ENCODE peak calls at places on chromosome 11, in seven cellular contexts. Q is K562, C is transverse colon, O is GM23338, W is spleen, F is HCT116, N is sigmoid colon. Z is an unnamed sample. For H3K36me3, the result is how much of the 10 kb centered on the place peaks cover.

GRCh38 chr11:2107941-2108630 is 31.1 kb downstream of the IGF2 start:
- DNase-seq in Q (no peak), C (no peak), O (no peak), W (peak), F (no peak), N (no peak), Z (no peak)

GRCh38 chr11:64010783-64011182 is 24.5 kb downstream of the OTUB1 start:
- DNase-seq in Q (no peak), C (no peak), O (no peak), W (no peak), F (no peak), N (no peak), Z (no peak)

GRCh38 chr11:78564037-78564888 is 10.4 kb downstream of the NARS2 start:
- DNase-seq in Q (peak), C (peak), O (peak), W (no peak), F (peak), N (no peak), Z (no peak)

GRCh38 chr11:454801-455565 is 4.9 kb downstream of the PTDSS2 start:
- DNase-seq in Q (no peak), C (no peak), O (no peak), W (no peak), F (no peak), N (no peak), Z (no peak)

GRCh38 chr11:111514216-111515031 is at the start of gene HOATZ:
- DNase-seq in Q (peak), C (no peak), O (peak), W (no peak), F (no peak), N (no peak), Z (no peak)

GRCh38 chr11:120032766-120033390 is 105.0 kb downstream of the TRIM29 start:
- DNase-seq in Q (no peak), C (no peak), O (no peak), W (no peak), F (no peak), N (no peak), Z (no peak)

GRCh38 chr11:23206736-23207336 is 346.6 kb upstream of the CCDC179 start:
- DNase-seq in Q (no peak), C (no peak), O (no peak), W (no peak), F (no peak), N (no peak), Z (no peak)

GRCh38 chr11:113593698-113594308 is 112.3 kb downstream of the TMPRSS5 start:
- DNase-seq in Q (peak), C (no peak), O (no peak), W (no peak), F (no peak), N (no peak), Z (no peak)

GRCh38 chr11:43818220-43818619 is 62.4 kb upstream of the ALKBH3 start:
- DNase-seq in Q (no peak), C (no peak), O (no peak), W (no peak), F (no peak), N (no peak), Z (no peak)

GRCh38 chr11:91220476-91221202 is 997.8 kb upstream of the CHORDC1 start:
- DNase-seq in Q (no peak), C (no peak), O (no peak), W (no peak), F (no peak), N (no peak), Z (no peak)

GRCh38 chr11:36409152-36409713 is 100.8 kb downstream of the TRAF6 start:
- DNase-seq in Q (no peak), C (no peak), O (no peak), W (no peak), F (no peak), N (no peak), Z (no peak)

GRCh38 chr11:111845256-111846028 is 25.9 kb downstream of the ALG9 start:
- DNase-seq in Q (no peak), C (no peak), O (no peak), W (no peak), F (no peak), N (no peak), Z (no peak)

GRCh38 chr11:95359323-95359656 is 128.3 kb upstream of the SESN3 start:
- DNase-seq in Q (no peak), C (no peak), O (no peak), W (no peak), F (no peak), N (no peak), Z (no peak)

GRCh38 chr11:122791411-122791810 is 46.9 kb upstream of the CRTAM start:
- DNase-seq in Q (no peak), C (no peak), O (no peak), W (no peak), F (no peak), N (no peak), Z (no peak)

GRCh38 chr11:57640068-57640800 is 9.5 kb downstream of the YPEL4 start:
- DNase-seq in Q (no peak), C (no peak), O (no peak), W (no peak), F (no peak), N (no peak), Z (no peak)

GRCh38 chr11:32172771-32173170 is 81.9 kb downstream of the RCN1 start:
- DNase-seq in Q (no peak), C (no peak), O (peak), W (no peak), F (no peak), N (no peak), Z (peak)

GRCh38 chr11:126335463-126335760 is 20.1 kb upstream of the ST3GAL4 start:
- DNase-seq in Q (no peak), C (no peak), O (no peak), W (peak), F (no peak), N (no peak), Z (no peak)

GRCh38 chr11:118275184-118275583 is 11.1 kb upstream of the MPZL2 start:
- DNase-seq in Q (no peak), C (no peak), O (no peak), W (no peak), F (no peak), N (no peak), Z (no peak)

GRCh38 chr11:95849087-95849825 is 59.0 kb downstream of the CEP57 start:
- DNase-seq in Q (peak), C (peak), O (peak), W (no peak), F (peak), N (peak), Z (peak)

GRCh38 chr11:107740256-107740655 is 28.4 kb upstream of the SLN start:
- DNase-seq in Q (no peak), C (no peak), O (no peak), W (no peak), F (no peak), N (no peak), Z (no peak)

GRCh38 chr11:122207505-122207904 is 91.5 kb upstream of the BLID start:
- DNase-seq in Q (no peak), C (no peak), O (no peak), W (no peak), F (no peak), N (peak), Z (no peak)

GRCh38 chr11:126194121-126194543 is 17.3 kb downstream of the RPUSD4 start:
- DNase-seq in Q (peak), C (peak), O (peak), W (no peak), F (no peak), N (no peak), Z (peak)

GRCh38 chr11:121038642-121039409 is 14.9 kb downstream of the TBCEL start:
- DNase-seq in Q (no peak), C (no peak), O (no peak), W (no peak), F (no peak), N (no peak), Z (no peak)

GRCh38 chr11:35276396-35276795 is 137.4 kb downstream of the CD44 start:
- DNase-seq in Q (no peak), C (no peak), O (no peak), W (no peak), F (no peak), N (no peak), Z (peak)

GRCh38 chr11:46277313-46277622 is 194 bp upstream of the CREB3L1 start:
- DNase-seq in Q (no peak), C (no peak), O (peak), W (no peak), F (no peak), N (peak), Z (no peak)

GRCh38 chr11:111378773-111379499 is at the start of gene POU2AF1:
- DNase-seq in Q (no peak), C (peak), O (peak), W (peak), F (no peak), N (no peak), Z (no peak)

GRCh38 chr11:108405706-108406105 is 61.6 kb downstream of the C11orf65 start:
- DNase-seq in Q (no peak), C (no peak), O (no peak), W (no peak), F (no peak), N (no peak), Z (no peak)

GRCh38 chr11:78400116-78400515 is 17.5 kb downstream of the GAB2 start:
- DNase-seq in Q (no peak), C (no peak), O (no peak), W (no peak), F (no peak), N (no peak), Z (no peak)

GRCh38 chr11:76654310-76654851 is 16.2 kb downstream of the LRRC32 start:
- DNase-seq in Q (peak), C (peak), O (no peak), W (no peak), F (no peak), N (peak), Z (peak)

DNA sequence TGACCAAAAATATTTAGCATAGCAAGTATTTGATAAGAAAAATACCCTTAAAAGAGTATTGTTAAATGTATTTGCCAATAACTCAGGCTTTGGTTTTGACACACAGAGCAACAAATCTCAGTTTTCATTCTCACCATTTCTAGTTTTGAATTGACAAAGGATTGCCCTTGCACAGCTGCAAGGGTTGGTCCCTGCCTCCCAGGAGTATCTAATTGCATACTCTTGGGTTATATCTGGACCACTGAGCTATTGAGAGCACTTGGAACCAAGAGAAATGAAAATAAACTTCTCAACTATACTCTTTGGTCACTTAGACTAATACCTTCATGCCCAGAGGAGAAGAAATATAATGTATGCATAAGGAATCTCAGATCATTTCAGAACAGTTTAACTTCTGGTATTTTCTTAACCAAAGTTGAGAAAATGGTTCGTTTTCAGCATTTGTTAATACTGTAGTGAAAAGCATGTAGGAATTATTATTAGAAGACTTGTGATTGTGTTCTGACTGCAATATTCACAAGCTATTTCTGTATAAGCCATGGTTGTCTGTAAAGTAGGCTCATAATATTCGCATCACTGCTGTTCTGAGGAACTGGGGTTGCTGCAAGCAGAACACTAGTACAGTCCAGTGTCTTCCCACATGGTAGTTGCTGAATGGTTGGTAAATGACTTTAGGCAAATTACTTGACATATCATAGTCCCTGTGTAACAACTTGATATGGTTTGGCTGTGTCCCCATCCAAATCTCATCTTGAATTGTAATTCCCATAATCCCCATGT is 7.9 kb downstream of the C2CD3 start:
- DNase-seq in Q (no peak), C (no peak), O (no peak), W (no peak), F (no peak), N (no peak), Z (no peak)
- H3K36me3 ChIP-seq in Q (half or more), C (under half), O (under half), W (under half), F (under half), N (half or more), Z (under half)

GRCh38 chr11:117200813-117201515 is 1.8 kb downstream of the TAGLN start:
- DNase-seq in Q (no peak), C (no peak), O (no peak), W (no peak), F (no peak), N (no peak), Z (no peak)
- H3K4me3 ChIP-seq in Q (no peak), C (peak), O (peak), W (peak), F (no peak), N (peak), Z (peak)

DNA sequence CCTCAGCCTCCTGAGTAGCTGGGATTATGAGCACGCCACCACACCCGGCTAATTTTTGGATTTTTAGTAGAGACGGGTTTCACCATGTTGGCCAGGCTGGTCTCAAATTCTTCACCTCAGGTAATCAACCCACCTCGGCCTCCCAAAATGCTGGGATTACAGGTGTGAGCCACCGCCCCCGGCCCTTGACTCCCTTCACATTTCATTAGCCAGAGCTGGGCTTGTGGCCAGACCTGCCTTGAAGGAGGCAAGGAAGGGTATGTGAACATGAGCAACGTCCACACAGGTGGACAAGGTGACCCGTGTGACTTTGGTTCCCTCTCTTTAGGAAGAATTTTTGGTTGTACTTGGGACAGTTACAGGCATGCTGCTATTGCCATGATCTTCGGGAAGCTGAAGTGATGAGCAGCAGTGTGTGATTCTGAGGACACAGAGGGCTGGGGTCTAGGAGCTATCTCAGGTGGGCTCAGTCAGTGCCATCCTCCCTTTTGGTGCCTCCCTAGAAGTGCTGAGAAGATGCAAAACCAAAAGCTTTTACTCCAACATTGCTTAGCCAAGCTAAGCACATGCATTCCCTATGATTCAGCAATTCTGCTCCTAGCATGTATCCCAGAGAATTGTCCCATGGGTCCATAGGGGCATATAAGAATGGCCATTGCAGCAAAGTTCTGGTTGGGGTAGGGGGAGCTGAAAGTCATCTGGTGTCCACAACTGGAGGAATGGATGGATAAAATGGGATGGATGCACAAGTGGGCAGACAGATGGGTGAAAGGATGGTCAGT is 6.1 kb downstream of the AP5B1 start:
- DNase-seq in Q (no peak), C (no peak), O (no peak), W (peak), F (no peak), N (peak), Z (peak)
- TF ChIP-seq POLR2AphosphoS5 in Q (no peak), C (no peak), O (no peak), W (no peak), F (no peak), N (no peak), Z (no peak)

DNA sequence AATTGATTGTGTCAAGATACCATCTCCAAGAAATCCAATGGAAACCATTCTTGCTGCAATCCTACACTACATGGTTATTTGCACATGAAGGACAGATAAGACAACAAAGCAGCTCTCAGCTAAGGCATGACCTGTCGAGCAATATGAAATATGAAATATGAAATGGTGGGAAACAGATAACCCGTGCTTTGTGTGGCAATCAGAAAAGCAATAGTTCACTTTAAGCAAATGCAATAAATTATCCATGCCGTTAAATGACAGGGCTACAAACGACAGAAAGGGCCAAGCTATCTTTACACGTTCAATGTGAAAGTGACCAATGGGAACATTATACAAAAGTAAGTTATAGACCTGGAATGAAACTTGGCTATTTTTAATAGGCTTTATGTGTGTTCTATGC is 35.2 kb downstream of the KMT5B start:
- DNase-seq in Q (no peak), C (no peak), O (no peak), W (no peak), F (no peak), N (no peak), Z (no peak)
- H3K36me3 ChIP-seq in Q (under half), C (under half), O (under half), W (under half), F (under half), N (half or more), Z (half or more)

DNA sequence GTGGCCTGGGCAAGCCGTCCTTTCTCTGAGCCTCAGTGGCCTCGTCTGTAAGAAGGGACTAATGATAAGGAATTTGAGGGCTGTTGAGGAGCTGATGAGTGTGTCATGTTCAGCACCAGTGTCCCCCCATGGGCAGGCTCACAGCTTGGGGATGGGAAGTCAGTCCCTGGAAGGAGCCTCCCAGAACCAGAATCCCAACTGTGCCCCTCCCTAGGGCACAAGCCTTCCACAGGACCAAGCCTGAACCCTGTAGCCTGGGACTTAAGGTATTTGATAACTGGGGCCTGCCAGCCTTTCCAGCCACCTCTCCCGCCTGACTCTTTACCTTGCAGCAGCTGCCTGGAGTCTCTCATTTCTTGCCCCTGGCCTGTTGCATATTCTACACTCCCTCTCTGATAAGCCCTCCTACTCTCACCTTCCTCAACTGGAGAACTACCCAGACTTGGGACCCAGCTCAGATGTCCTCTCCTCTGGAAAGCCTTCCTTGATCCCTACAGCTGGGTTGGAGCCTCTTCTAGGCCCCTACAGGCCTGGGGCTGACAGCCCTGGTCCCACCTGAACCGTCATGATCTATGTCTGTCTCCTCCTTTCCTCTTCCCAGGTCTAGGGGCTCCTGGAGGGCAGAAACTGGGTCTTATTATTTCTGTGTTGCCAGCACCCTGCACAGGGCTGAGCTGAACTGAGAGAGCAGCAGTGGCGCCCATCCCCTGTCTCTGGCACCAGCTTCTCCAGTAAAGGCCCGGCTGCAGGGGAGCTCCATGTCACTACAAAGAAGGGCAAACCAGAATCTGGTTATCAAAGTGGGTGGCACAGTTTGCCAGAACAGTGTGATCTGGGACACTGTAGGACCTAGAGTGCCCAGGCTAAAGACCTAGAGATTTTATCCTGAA is 1.6 kb downstream of the P2RY2 start:
- DNase-seq in Q (no peak), C (no peak), O (no peak), W (peak), F (no peak), N (peak), Z (no peak)
- H3K4me3 ChIP-seq in Q (no peak), C (peak), O (peak), W (no peak), F (no peak), N (no peak), Z (no peak)

DNA sequence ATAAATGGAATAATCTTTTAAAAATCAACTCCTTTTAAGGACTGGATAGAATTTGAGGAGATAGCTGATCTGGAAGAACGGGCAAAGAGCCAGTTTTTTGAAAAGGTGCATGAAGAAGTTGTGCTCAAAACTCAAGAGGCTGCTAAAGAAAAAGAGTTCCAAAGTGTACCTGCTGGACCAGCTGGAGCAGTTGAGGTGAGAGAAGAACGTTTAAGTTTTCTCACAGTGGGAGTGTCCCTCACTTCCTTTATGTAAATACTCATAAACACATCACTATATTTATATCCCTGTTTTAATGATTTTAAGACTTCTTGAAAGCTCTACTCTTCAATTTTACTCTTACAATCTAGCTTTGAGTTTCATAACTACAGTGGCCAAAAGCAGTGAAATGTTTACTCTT is 11.7 kb upstream of the ANKRD42 start:
- DNase-seq in Q (no peak), C (no peak), O (no peak), W (no peak), F (no peak), N (no peak), Z (no peak)
- TF ChIP-seq POLR2AphosphoS5 in Q (no peak), C (no peak), O (no peak), W (no peak), F (no peak), N (no peak), Z (no peak)

GRCh38 chr11:66659785-66660184 is 17.9 kb downstream of the RBM4B start:
- DNase-seq in Q (no peak), C (no peak), O (no peak), W (no peak), F (no peak), N (no peak), Z (no peak)

GRCh38 chr11:66668653-66669430 is 8.8 kb downstream of the RBM4B start:
- DNase-seq in Q (no peak), C (no peak), O (no peak), W (peak), F (no peak), N (no peak), Z (no peak)

GRCh38 chr11:66663741-66664296 is 13.9 kb downstream of the RBM4B start:
- DNase-seq in Q (no peak), C (no peak), O (no peak), W (no peak), F (no peak), N (no peak), Z (no peak)

GRCh38 chr11:66670816-66671215 is 6.9 kb downstream of the RBM4B start:
- DNase-seq in Q (no peak), C (no peak), O (no peak), W (no peak), F (no peak), N (no peak), Z (no peak)

DNA sequence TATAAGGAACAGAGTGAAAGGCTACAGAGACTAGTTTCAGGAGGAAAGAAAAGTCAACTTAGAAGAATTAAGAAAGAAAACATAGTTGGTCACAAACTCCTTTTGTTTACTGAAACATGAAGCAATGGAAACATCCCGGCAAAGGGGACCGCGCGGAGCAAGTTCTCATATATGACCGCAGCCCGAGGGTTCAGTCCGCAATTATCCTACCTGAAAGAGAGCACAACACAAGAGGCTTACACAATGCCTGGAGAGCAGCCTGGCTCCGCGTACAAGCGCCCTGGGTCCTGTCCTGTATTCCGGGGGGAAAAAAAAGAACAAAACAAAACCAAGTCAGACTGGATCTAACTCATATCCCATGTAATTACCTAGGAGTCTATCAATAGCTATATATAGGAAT is 12.3 kb downstream of the RBM4B start:
- DNase-seq in Q (no peak), C (no peak), O (no peak), W (no peak), F (no peak), N (no peak), Z (no peak)
- H3K36me3 ChIP-seq in Q (half or more), C (under half), O (under half), W (under half), F (under half), N (half or more), Z (half or more)